ENCODE peak calls at places on chromosomes 2 and 18, in nine cellular contexts. D, A, L, X, K, W, Y, B and S are unnamed samples. For H3K4me1, the result is how much of the 10 kb centered on the place peaks cover.

GRCh38 chr2:141698500-141698899 is 432.3 kb downstream of the LRP1B start:
- DNase-seq in K (no peak), B (no peak), A (no peak), X (no peak), L (no peak), D (no peak), W (no peak), Y (no peak), S (no peak)

GRCh38 chr2:174003635-174004310 is 38.6 kb upstream of the SP3 start:
- DNase-seq in L (no peak), A (no peak), Y (no peak), X (no peak), B (peak), W (no peak), K (peak), D (no peak), S (no peak)

GRCh38 chr2:161415467-161416293 is 417 bp upstream of the TBR1 start:
- DNase-seq in L (no peak), Y (no peak), A (no peak), K (no peak), D (no peak), W (no peak), X (no peak), B (no peak), S (no peak)

GRCh38 chr18:64668563-64668962 is 519.7 kb upstream of the LINC00305 start:
- DNase-seq in B (no peak), L (no peak), K (no peak), X (no peak), D (no peak), A (no peak), Y (no peak), W (no peak), S (no peak)

GRCh38 chr2:182717451-182718215 is 1.6 kb downstream of the DNAJC10 start:
- DNase-seq in K (no peak), B (no peak), L (no peak), W (no peak), Y (no peak), X (no peak), A (no peak), D (no peak), S (no peak)

GRCh38 chr2:15939854-15940660 is at the start of gene MYCN:
- DNase-seq in W (no peak), B (peak), X (peak), Y (no peak), K (peak), A (peak), D (no peak), L (no peak), S (peak)

GRCh38 chr2:203808041-203808750 is 59.4 kb upstream of the CTLA4 start:
- DNase-seq in B (no peak), K (no peak), A (no peak), D (no peak), X (no peak), W (no peak), Y (peak), L (no peak), S (no peak)

GRCh38 chr2:73112026-73112912 is 479 bp downstream of the RAB11FIP5 start:
- DNase-seq in Y (peak), K (no peak), A (no peak), W (peak), L (peak), X (no peak), D (peak), B (peak), S (peak)

GRCh38 chr2:6694555-6694954 is 171.2 kb downstream of the CMPK2 start:
- DNase-seq in D (no peak), B (peak), L (no peak), W (no peak), Y (no peak), X (no peak), A (no peak), K (no peak), S (no peak)

GRCh38 chr2:101120124-101120996 is 30.8 kb downstream of the TBC1D8 start:
- DNase-seq in D (peak), B (peak), W (peak), A (peak), X (peak), K (peak), Y (peak), L (no peak), S (peak)

GRCh38 chr2:194591192-194591591 is 1065.8 kb upstream of the SLC39A10 start:
- DNase-seq in L (no peak), D (no peak), A (no peak), X (no peak), K (no peak), B (no peak), Y (no peak), W (no peak), S (no peak)

GRCh38 chr18:80200932-80201672 is 46.2 kb downstream of the PARD6G start:
- DNase-seq in A (no peak), L (no peak), B (no peak), K (no peak), Y (no peak), W (no peak), X (no peak), D (peak), S (no peak)

GRCh38 chr2:215236131-215236530 is 75.7 kb upstream of the ATIC start:
- DNase-seq in B (no peak), X (no peak), W (no peak), D (no peak), L (no peak), A (no peak), K (no peak), Y (no peak), S (no peak)

GRCh38 chr2:216083464-216084279 is 2.0 kb downstream of the TMEM169 start:
- DNase-seq in W (no peak), Y (peak), A (no peak), K (no peak), L (no peak), B (no peak), D (no peak), X (no peak), S (no peak)

GRCh38 chr18:3441290-3441689 is 8.7 kb upstream of the TGIF1 start:
- DNase-seq in B (peak), A (no peak), K (no peak), W (no peak), Y (no peak), D (no peak), X (no peak), L (no peak), S (peak)

GRCh38 chr2:200051621-200051945 is 96.2 kb downstream of the MAIP1 start:
- DNase-seq in X (no peak), A (no peak), B (no peak), K (no peak), D (no peak), W (no peak), Y (no peak), L (no peak), S (no peak)

GRCh38 chr2:202025816-202026215 is 7.8 kb upstream of the FZD7 start:
- DNase-seq in K (no peak), A (no peak), B (no peak), W (no peak), L (no peak), Y (no peak), X (no peak), D (no peak), S (no peak)

GRCh38 chr2:66930499-66931165 is 466.5 kb upstream of the ETAA1 start:
- DNase-seq in B (no peak), L (no peak), X (no peak), D (no peak), K (no peak), A (no peak), Y (no peak), W (no peak), S (peak)

GRCh38 chr18:61949946-61950345 is 57.1 kb upstream of the RNF152 start:
- DNase-seq in K (no peak), X (peak), L (no peak), A (no peak), D (no peak), Y (peak), W (no peak), B (no peak), S (no peak)

GRCh38 chr18:14025306-14025940 is 106.8 kb downstream of the ZNF519 start:
- DNase-seq in B (no peak), K (no peak), Y (no peak), W (no peak), X (no peak), L (no peak), D (no peak), A (no peak), S (no peak)

GRCh38 chr2:18750662-18751554 is 161.5 kb upstream of the NT5C1B start:
- DNase-seq in X (no peak), A (no peak), Y (peak), L (no peak), D (no peak), W (no peak), K (no peak), B (no peak), S (no peak)

GRCh38 chr2:233651430-233651829 is 15.2 kb downstream of the UGT1A10 start:
- DNase-seq in K (no peak), Y (no peak), L (no peak), A (no peak), B (no peak), W (no peak), X (no peak), D (no peak), S (no peak)

GRCh38 chr2:20181761-20182160 is 43.2 kb downstream of the SDC1 start:
- DNase-seq in L (peak), K (no peak), A (no peak), Y (no peak), D (peak), X (no peak), B (no peak), W (no peak), S (no peak)

GRCh38 chr18:47946889-47947288 is 16.4 kb upstream of the SMAD2 start:
- DNase-seq in Y (no peak), X (no peak), D (no peak), A (no peak), L (no peak), B (no peak), K (no peak), W (no peak), S (no peak)

GRCh38 chr2:56682397-56682760 is 498.6 kb downstream of the CCDC85A start:
- DNase-seq in W (no peak), B (no peak), L (no peak), X (no peak), D (no peak), Y (no peak), K (no peak), A (no peak), S (no peak)

GRCh38 chr2:195535911-195536522 is 121.0 kb upstream of the SLC39A10 start:
- DNase-seq in L (peak), X (no peak), D (no peak), B (no peak), Y (no peak), K (no peak), W (no peak), A (no peak), S (peak)

GRCh38 chr18:48133675-48134251 is 203.3 kb upstream of the SMAD2 start:
- DNase-seq in K (no peak), W (no peak), L (peak), A (no peak), Y (no peak), B (peak), D (no peak), X (peak), S (no peak)

GRCh38 chr2:65708129-65708528 is 275.7 kb upstream of the SPRED2 start:
- DNase-seq in K (no peak), A (no peak), W (no peak), B (no peak), Y (peak), L (no peak), D (no peak), X (no peak), S (no peak)

GRCh38 chr2:205849136-205849535 is 166.8 kb downstream of the NRP2 start:
- DNase-seq in D (no peak), B (no peak), W (no peak), X (no peak), A (no peak), Y (no peak), K (no peak), L (no peak), S (no peak)

GRCh38 chr2:102301867-102302362 is 9.4 kb upstream of the IL1RL1 start:
- DNase-seq in L (no peak), A (no peak), Y (peak), K (no peak), W (peak), X (peak), D (no peak), B (no peak), S (no peak)

GRCh38 chr2:84212611-84213314 is 246.3 kb downstream of the SUCLG1 start:
- DNase-seq in L (no peak), D (no peak), X (no peak), B (no peak), A (no peak), W (no peak), Y (no peak), K (no peak), S (no peak)

GRCh38 chr2:129849559-129850160 is 129.8 kb upstream of the RAB6C start:
- DNase-seq in Y (peak), W (peak), K (no peak), X (no peak), D (no peak), L (no peak), A (peak), B (no peak), S (no peak)

GRCh38 chr2:66925128-66925527 is 472.0 kb upstream of the ETAA1 start:
- DNase-seq in X (no peak), B (no peak), A (no peak), D (no peak), W (no peak), Y (peak), K (no peak), L (no peak), S (no peak)

GRCh38 chr2:181675241-181675640 is 5.1 kb downstream of the NEUROD1 start:
- DNase-seq in X (no peak), B (no peak), K (no peak), L (no peak), A (no peak), D (no peak), W (no peak), Y (no peak), S (no peak)

GRCh38 chr2:162153608-162154224 is 1.7 kb upstream of the GCG start:
- DNase-seq in B (peak), D (peak), A (peak), X (no peak), K (peak), L (no peak), W (peak), Y (peak), S (peak)

DNA sequence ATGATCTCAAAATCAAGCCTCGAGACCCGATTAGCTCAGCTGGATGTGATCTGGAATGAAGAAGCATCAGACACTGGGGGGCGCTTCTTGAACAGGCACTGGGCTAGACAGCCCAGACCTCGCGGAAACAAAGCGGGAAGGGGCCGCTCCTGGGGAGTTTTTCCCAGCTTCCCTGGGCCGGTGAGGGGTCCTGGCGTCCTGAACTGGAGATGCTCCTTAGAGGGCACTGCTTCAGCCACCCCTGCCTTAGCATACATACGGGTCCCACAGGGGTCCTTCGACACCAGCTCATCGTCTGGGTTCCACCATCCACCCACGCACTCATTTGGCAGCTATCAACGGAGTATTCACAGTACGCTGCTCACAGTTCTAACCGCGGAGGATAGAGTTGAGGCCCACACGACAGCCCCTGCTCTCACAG is 146.7 kb downstream of the TSN start:
- DNase-seq in B (no peak), X (no peak), A (no peak), D (no peak), K (no peak), W (no peak), L (no peak), Y (peak), S (no peak)
- TF ChIP-seq CTCF in B (no peak), X (no peak), A (no peak), D (no peak), K (no peak), W (no peak), L (no peak), Y (no peak), S (no peak)

DNA sequence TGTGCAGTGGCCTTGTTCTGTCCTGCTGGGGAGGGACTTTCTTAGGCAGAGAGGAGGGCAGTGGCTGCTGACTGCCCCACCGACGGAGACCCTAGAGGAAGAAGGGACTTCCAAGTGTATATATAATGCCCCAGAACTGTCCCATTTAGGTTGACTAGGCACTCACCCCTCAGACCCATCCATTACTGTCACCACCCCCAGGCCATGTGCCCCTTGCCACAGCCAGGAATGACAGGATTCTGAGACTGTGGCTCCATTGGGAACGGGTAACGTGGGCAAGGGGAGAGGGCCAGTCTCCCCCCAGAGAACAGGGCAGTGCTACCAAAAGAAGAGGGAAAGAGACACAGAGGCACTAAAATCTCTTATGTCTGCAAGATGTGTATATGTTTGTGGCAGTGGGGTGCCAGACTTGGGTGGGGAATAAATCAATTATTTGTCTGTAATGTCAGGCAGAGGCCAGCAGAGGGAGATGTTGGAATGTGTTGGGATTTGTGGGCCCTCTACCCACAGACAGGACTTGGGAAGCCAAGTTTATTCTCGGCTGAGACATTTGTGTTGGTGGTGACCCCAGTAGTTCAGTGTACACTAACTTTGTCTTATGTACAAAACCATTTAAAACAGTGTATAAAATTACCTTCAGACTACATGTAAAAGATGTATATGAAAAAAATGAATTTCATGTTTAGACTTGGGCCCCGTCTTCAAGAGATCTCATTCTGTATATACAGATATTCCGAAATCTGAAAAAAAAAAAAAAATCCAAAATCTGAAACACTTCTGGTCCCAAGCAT is 24.0 kb upstream of the TMEM37 start:
- DNase-seq in D (no peak), K (no peak), Y (peak), X (peak), W (peak), B (peak), A (peak), L (no peak), S (peak)
- H3K4me1 ChIP-seq in D (under half), K (under half), Y (under half), X (under half), W (under half), B (under half), A (under half), L (under half), S (under half)

DNA sequence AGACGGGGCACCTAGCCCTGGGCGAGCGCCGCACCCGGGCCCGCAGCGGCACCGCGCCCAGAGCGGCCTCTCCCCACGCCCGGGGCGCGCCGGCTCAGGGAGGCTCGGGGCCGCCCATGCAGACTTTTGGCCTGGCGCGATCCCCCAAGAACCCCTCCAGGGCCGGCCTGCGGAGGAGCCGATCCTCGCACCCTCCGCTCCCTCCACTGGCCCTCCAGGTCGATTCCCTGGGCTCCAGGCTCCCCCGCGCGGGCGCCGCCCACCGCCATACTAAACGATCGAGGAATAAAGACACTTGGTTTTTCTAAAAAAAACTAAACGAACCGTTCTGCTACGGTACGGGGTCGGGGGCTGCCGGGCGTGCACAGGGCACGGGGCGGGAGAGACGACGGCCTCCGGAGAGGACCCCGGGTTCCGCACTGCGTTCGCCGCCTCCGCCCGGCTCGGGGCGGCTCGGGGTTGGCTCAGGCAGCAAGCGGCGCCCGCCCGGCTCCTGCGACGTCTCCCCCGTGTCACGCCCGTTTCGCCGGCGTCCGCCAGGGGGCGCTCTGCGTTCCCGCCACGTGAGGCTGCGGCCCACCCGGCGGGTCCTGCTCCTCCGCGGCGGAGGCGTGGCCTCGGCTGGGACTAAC is 366 bp upstream of the KHK start:
- DNase-seq in W (peak), A (peak), D (peak), Y (peak), B (peak), X (peak), L (peak), K (peak), S (peak)
- TF ChIP-seq POLR2A in W (peak), A (peak), D (no peak), Y (no peak), B (peak), X (peak), L (peak), K (peak), S (peak)

GRCh38 chr18:71727909-71728308 is 816.2 kb downstream of the CBLN2 start:
- DNase-seq in A (no peak), L (no peak), D (no peak), B (no peak), Y (no peak), K (no peak), X (no peak), W (no peak), S (no peak)
- TF ChIP-seq CTCF in A (no peak), L (no peak), D (no peak), B (no peak), Y (no peak), K (no peak), X (no peak), W (no peak), S (no peak)

DNA sequence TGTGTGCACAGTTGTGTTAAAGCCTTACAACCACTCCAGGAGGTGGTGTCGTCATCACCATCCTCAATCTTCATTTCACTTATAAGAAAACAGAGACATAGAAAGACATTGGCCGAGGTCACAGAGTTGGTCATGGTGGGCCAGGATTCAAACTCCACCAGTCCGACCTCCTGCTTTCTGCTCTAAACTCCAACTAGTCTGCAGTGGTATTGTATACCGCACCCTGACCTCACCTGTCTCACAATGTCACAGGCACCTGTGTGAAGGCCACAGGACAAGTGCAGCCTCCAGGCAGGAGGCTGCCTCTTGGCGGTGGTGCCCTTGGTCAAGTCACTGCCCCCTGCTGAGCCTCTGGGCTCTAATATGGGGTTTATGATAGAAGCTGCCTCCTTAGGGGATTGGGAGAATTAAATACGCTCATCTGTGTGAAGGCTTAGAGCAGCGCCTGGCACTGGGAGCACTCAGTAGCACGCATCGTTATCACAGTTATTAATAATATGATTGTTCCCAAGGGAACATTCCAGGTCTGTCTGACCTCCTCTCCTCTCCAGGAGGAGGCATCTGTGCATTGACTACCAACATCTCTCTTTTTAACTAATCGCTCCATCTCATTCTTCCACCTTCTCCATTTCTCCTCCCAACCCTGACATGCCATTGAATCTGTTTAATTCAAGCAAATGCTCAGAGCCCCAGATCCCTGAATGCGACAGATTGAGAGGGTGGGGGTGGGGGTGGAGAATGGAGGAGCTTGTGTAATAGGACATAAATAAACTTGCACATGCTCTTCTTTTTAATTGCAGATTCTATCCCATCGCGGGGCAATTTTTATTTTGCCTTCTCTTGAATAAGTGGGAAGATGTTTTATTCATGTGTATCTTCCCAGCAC is 112.7 kb downstream of the MCFD2 start:
- DNase-seq in B (peak), W (no peak), X (peak), A (no peak), K (no peak), D (no peak), L (no peak), Y (no peak), S (no peak)
- H3K4me1 ChIP-seq in B (under half), W (half or more), X (under half), A (under half), K (under half), D (under half), L (under half), Y (under half), S (under half)